ENCODE peak calls at places on chromosomes 13 and 19, in four cellular contexts. C is testis; B is CD8-positive, alpha-beta T cell; K is progenitor cell of endocrine pancreas. T is an unnamed sample.

GRCh38 chr13:35744566-35745203 is 268.2 kb upstream of the MAB21L1 start:
- DNase-seq in C (no peak), B (no peak), K (no peak), T (no peak)

GRCh38 chr13:31686660-31687430 is 52.5 kb upstream of the RXFP2 start:
- DNase-seq in C (no peak), B (no peak), K (no peak), T (no peak)

GRCh38 chr13:75181906-75182305 is 300.1 kb downstream of the TBC1D4 start:
- DNase-seq in C (no peak), B (no peak), K (no peak), T (no peak)

GRCh38 chr13:49499889-49500660 is 4.3 kb downstream of the PHF11 start:
- DNase-seq in C (no peak), B (no peak), K (no peak), T (no peak)

GRCh38 chr19:1747285-1748114 is 5.8 kb upstream of the ONECUT3 start:
- DNase-seq in C (no peak), B (peak; percentile 12), K (no peak), T (no peak)

GRCh38 chr13:86946734-86947133 is 724.4 kb upstream of the SLITRK5 start:
- DNase-seq in C (no peak), B (no peak), K (no peak), T (no peak)

GRCh38 chr13:106230450-106230849 is 305.0 kb downstream of the EFNB2 start:
- DNase-seq in C (no peak), B (no peak), K (no peak), T (no peak)

GRCh38 chr13:99255241-99255640 is 2.9 kb downstream of the GPR18 start:
- DNase-seq in C (no peak), B (no peak), K (no peak), T (no peak)

GRCh38 chr13:40170982-40171381 is 495.5 kb downstream of the FOXO1 start:
- DNase-seq in C (no peak), B (no peak), K (no peak), T (no peak)

GRCh38 chr19:10011974-10012373 is 1.3 kb upstream of the RDH8 start:
- DNase-seq in C (no peak), B (no peak), K (no peak), T (no peak)

GRCh38 chr19:8004723-8005513 is 523 bp downstream of the ELAVL1 start:
- DNase-seq in C (peak; percentile 34), B (peak; percentile 2), K (no peak), T (no peak)

GRCh38 chr13:111939285-111940278 is 127.4 kb upstream of the SOX1 start:
- DNase-seq in C (no peak), B (no peak), K (no peak), T (no peak)

GRCh38 chr13:97749174-97749573 is 204.3 kb upstream of the IPO5 start:
- DNase-seq in C (peak; percentile 25), B (no peak), K (no peak), T (no peak)

GRCh38 chr13:113971471-113972231 is 2.2 kb downstream of the C13orf46 start:
- DNase-seq in C (no peak), B (no peak), K (no peak), T (peak; percentile 41)

GRCh38 chr13:111336666-111337065 is 16.2 kb downstream of the TEX29 start:
- DNase-seq in C (no peak), B (no peak), K (no peak), T (no peak)

GRCh38 chr13:98487522-98487921 is 89.4 kb downstream of the STK24 start:
- DNase-seq in C (no peak), B (no peak), K (no peak), T (no peak)

GRCh38 chr19:52248256-52248655 is 21.1 kb upstream of the ZNF766 start:
- DNase-seq in C (peak; percentile 72), B (peak; percentile 47), K (no peak), T (peak; percentile 57)
- TF ChIP-seq CTCF in C (peak; percentile 41), B (peak; percentile 45), K (peak; percentile 54), T (peak; percentile 59)

GRCh38 chr13:44989941-44990340 is 603 bp downstream of the GPALPP1 start:
- DNase-seq in C (no peak), B (no peak), K (no peak), T (no peak)

GRCh38 chr13:44989071-44989889 is at the start of the genes GPALPP1 and NUFIP1:
- DNase-seq in C (peak; percentile 99), B (peak; percentile 88), K (peak; percentile 76), T (peak; percentile 95)
- TF ChIP-seq CTCF in C (no peak), B (no peak), K (no peak), T (no peak)

DNA sequence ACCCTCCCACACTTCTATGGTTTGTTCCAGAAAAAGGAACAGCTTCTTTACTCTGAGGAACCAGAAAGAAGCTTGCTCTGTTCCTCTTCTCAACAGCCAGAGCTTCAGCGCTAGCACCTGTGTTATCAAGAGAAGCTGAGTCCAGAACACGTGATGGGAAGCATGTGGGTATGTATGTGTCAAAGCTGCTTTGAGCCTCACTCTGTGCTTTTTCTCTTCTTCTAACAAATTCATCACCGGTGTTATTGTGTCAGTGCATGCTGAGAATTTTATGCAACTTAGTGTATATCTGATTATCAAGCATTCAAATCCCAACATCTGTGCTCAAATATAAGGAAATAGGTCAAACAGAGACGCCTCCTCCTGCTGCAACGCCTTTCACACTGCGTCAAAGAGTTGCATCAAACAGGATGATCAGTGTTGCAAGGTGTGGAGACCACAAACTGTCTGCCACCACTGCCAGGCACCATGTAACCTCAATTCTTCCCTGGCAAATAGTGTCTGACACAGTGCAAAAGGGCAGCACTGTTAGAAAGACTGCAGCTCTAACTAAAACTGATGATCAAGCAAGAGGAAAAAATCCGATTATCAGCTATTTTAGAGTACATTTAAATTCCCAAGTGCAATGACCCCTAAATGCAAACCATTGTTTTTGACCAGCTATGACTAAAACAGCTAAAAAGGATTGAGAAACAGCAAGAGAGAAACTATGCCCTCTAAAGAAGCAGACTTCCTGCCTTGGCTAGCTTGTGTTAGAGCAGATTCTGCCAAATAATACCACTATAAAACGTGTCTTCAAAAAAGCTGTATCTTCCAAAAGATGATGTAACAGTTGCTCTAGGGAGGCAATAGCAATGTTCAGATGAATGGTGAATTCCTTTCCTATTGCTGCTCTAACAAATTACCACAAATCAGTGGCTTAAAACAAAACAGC is 84.1 kb downstream of the LRRC63 start:
- DNase-seq in C (peak; percentile 40), B (peak; percentile 46), K (no peak), T (peak; percentile 82)
- TF ChIP-seq CTCF in C (no peak), B (no peak), K (no peak), T (no peak)

GRCh38 chr19:38899447-38900219 is at the start of the genes NFKBIB and SIRT2:
- DNase-seq in C (peak; percentile 100), B (peak; percentile 97), K (peak; percentile 96), T (peak; percentile 100)
- TF ChIP-seq CTCF in C (no peak), B (no peak), K (no peak), T (no peak)

GRCh38 chr19:13717194-13717643 is 47.1 kb upstream of the MRI1 start:
- DNase-seq in C (no peak), B (no peak), K (no peak), T (no peak)

GRCh38 chr19:13723206-13723605 is 41.1 kb upstream of the MRI1 start:
- DNase-seq in C (no peak), B (no peak), K (no peak), T (no peak)

GRCh38 chr19:13712767-13713201 is 51.5 kb upstream of the MRI1 start:
- DNase-seq in C (no peak), B (no peak), K (no peak), T (no peak)

GRCh38 chr19:13718733-13719132 is 45.6 kb upstream of the MRI1 start:
- DNase-seq in C (peak; percentile 56), B (no peak), K (no peak), T (no peak)
- TF ChIP-seq CTCF in C (no peak), B (no peak), K (peak; percentile 27), T (no peak)

GRCh38 chr13:29771247-29771646 is 79.2 kb downstream of the UBL3 start:
- DNase-seq in C (no peak), B (no peak), K (no peak), T (no peak)
- TF ChIP-seq CTCF in C (no peak), B (peak; percentile 77), K (peak; percentile 63), T (peak; percentile 69)

GRCh38 chr19:5026706-5027273 is 57.9 kb downstream of the KDM4B start:
- DNase-seq in C (no peak), B (no peak), K (no peak), T (no peak)
- TF ChIP-seq CTCF in C (no peak), B (no peak), K (no peak), T (no peak)

GRCh38 chr19:42092350-42092749 is 16.4 kb downstream of the ZNF574 start:
- DNase-seq in C (no peak), B (no peak), K (no peak), T (no peak)
- TF ChIP-seq CTCF in C (no peak), B (peak; percentile 40), K (peak; percentile 24), T (no peak)

T was measured in CD14-positive monocyte.